ENCODE peak calls at places on chromosomes 13 and 19, in six cellular contexts. One of them, this sample, is unnamed.

GRCh38 chr13:36815069-36815468 is 4.0 kb upstream of the RFXAP start:
- DNase-seq in HT1080: no peak
- DNase-seq in stimulated activated CD8-positive, alpha-beta memory T cell treated with anti-CD3 and anti-CD28 coated beads, Interleukin-15, amount 100 ng/mL, for 4 hours: no peak
- DNase-seq in neural progenitor cell: no peak
- DNase-seq in brain microvascular endothelial cell: no peak
- DNase-seq in amniotic stem cell: no peak
- DNase-seq in this sample: no peak

GRCh38 chr13:23743269-23743668 is 145.9 kb downstream of the MIPEP start:
- DNase-seq in HT1080: no peak
- DNase-seq in stimulated activated CD8-positive, alpha-beta memory T cell treated with anti-CD3 and anti-CD28 coated beads, Interleukin-15, amount 100 ng/mL, for 4 hours: no peak
- DNase-seq in neural progenitor cell: no peak
- DNase-seq in brain microvascular endothelial cell: no peak
- DNase-seq in amniotic stem cell: no peak
- DNase-seq in this sample: no peak

GRCh38 chr13:99159331-99160061 is 41.2 kb upstream of the UBAC2 start:
- DNase-seq in HT1080: no peak
- DNase-seq in stimulated activated CD8-positive, alpha-beta memory T cell treated with anti-CD3 and anti-CD28 coated beads, Interleukin-15, amount 100 ng/mL, for 4 hours: no peak
- DNase-seq in neural progenitor cell: no peak
- DNase-seq in brain microvascular endothelial cell: no peak
- DNase-seq in amniotic stem cell: no peak
- DNase-seq in this sample: no peak

GRCh38 chr19:440391-441212 is 20.2 kb downstream of the SHC2 start:
- DNase-seq in HT1080: no peak
- DNase-seq in stimulated activated CD8-positive, alpha-beta memory T cell treated with anti-CD3 and anti-CD28 coated beads, Interleukin-15, amount 100 ng/mL, for 4 hours: no peak
- DNase-seq in neural progenitor cell: no peak
- DNase-seq in brain microvascular endothelial cell: no peak
- DNase-seq in amniotic stem cell: no peak
- DNase-seq in this sample: no peak

GRCh38 chr19:14333101-14333871 is 48.0 kb upstream of the ADGRE5 start:
- DNase-seq in HT1080: no peak
- DNase-seq in stimulated activated CD8-positive, alpha-beta memory T cell treated with anti-CD3 and anti-CD28 coated beads, Interleukin-15, amount 100 ng/mL, for 4 hours: no peak
- DNase-seq in neural progenitor cell: peak
- DNase-seq in brain microvascular endothelial cell: no peak
- DNase-seq in amniotic stem cell: no peak
- DNase-seq in this sample: no peak

GRCh38 chr13:51637852-51638496 is 53.7 kb downstream of the WDFY2 start:
- DNase-seq in HT1080: peak
- DNase-seq in stimulated activated CD8-positive, alpha-beta memory T cell treated with anti-CD3 and anti-CD28 coated beads, Interleukin-15, amount 100 ng/mL, for 4 hours: no peak
- DNase-seq in neural progenitor cell: peak
- DNase-seq in brain microvascular endothelial cell: no peak
- DNase-seq in amniotic stem cell: no peak
- DNase-seq in this sample: no peak

GRCh38 chr19:35167251-35168119 is 12.9 kb downstream of the FXYD5 start:
- DNase-seq in HT1080: no peak
- DNase-seq in stimulated activated CD8-positive, alpha-beta memory T cell treated with anti-CD3 and anti-CD28 coated beads, Interleukin-15, amount 100 ng/mL, for 4 hours: no peak
- DNase-seq in neural progenitor cell: no peak
- DNase-seq in brain microvascular endothelial cell: no peak
- DNase-seq in amniotic stem cell: no peak
- DNase-seq in this sample: no peak

GRCh38 chr13:29923554-29924481 is 73.4 kb upstream of the UBL3 start:
- DNase-seq in HT1080: peak
- DNase-seq in stimulated activated CD8-positive, alpha-beta memory T cell treated with anti-CD3 and anti-CD28 coated beads, Interleukin-15, amount 100 ng/mL, for 4 hours: peak
- DNase-seq in neural progenitor cell: peak
- DNase-seq in brain microvascular endothelial cell: peak
- DNase-seq in amniotic stem cell: peak
- DNase-seq in this sample: peak

GRCh38 chr19:53879145-53880037 is 2.6 kb upstream of the PRKCG start:
- DNase-seq in HT1080: peak
- DNase-seq in stimulated activated CD8-positive, alpha-beta memory T cell treated with anti-CD3 and anti-CD28 coated beads, Interleukin-15, amount 100 ng/mL, for 4 hours: peak
- DNase-seq in neural progenitor cell: peak
- DNase-seq in brain microvascular endothelial cell: peak
- DNase-seq in amniotic stem cell: peak
- DNase-seq in this sample: peak

GRCh38 chr13:56134524-56134923 is 1006.2 kb upstream of the PRR20A start:
- DNase-seq in HT1080: no peak
- DNase-seq in stimulated activated CD8-positive, alpha-beta memory T cell treated with anti-CD3 and anti-CD28 coated beads, Interleukin-15, amount 100 ng/mL, for 4 hours: no peak
- DNase-seq in neural progenitor cell: no peak
- DNase-seq in brain microvascular endothelial cell: no peak
- DNase-seq in amniotic stem cell: no peak
- DNase-seq in this sample: no peak

GRCh38 chr13:44271915-44272341 is 101.7 kb upstream of the SERP2 start:
- DNase-seq in HT1080: no peak
- DNase-seq in stimulated activated CD8-positive, alpha-beta memory T cell treated with anti-CD3 and anti-CD28 coated beads, Interleukin-15, amount 100 ng/mL, for 4 hours: no peak
- DNase-seq in neural progenitor cell: no peak
- DNase-seq in brain microvascular endothelial cell: no peak
- DNase-seq in amniotic stem cell: no peak
- DNase-seq in this sample: no peak

GRCh38 chr13:89057862-89058261 is 1386.7 kb downstream of the SLITRK5 start:
- DNase-seq in HT1080: no peak
- DNase-seq in stimulated activated CD8-positive, alpha-beta memory T cell treated with anti-CD3 and anti-CD28 coated beads, Interleukin-15, amount 100 ng/mL, for 4 hours: no peak
- DNase-seq in neural progenitor cell: no peak
- DNase-seq in brain microvascular endothelial cell: no peak
- DNase-seq in amniotic stem cell: no peak
- DNase-seq in this sample: no peak

GRCh38 chr19:35712910-35713845 is 4.6 kb upstream of the KMT2B start:
- DNase-seq in HT1080: no peak
- DNase-seq in stimulated activated CD8-positive, alpha-beta memory T cell treated with anti-CD3 and anti-CD28 coated beads, Interleukin-15, amount 100 ng/mL, for 4 hours: peak
- DNase-seq in neural progenitor cell: no peak
- DNase-seq in brain microvascular endothelial cell: no peak
- DNase-seq in amniotic stem cell: no peak
- DNase-seq in this sample: no peak

GRCh38 chr13:24692541-24692940 is 12.3 kb downstream of the ATP12A start:
- DNase-seq in HT1080: peak
- DNase-seq in stimulated activated CD8-positive, alpha-beta memory T cell treated with anti-CD3 and anti-CD28 coated beads, Interleukin-15, amount 100 ng/mL, for 4 hours: no peak
- DNase-seq in neural progenitor cell: no peak
- DNase-seq in brain microvascular endothelial cell: peak
- DNase-seq in amniotic stem cell: no peak
- DNase-seq in this sample: no peak

GRCh38 chr19:38061294-38061693 is 154.3 kb downstream of the SIPA1L3 start:
- DNase-seq in HT1080: peak
- DNase-seq in stimulated activated CD8-positive, alpha-beta memory T cell treated with anti-CD3 and anti-CD28 coated beads, Interleukin-15, amount 100 ng/mL, for 4 hours: no peak
- DNase-seq in neural progenitor cell: no peak
- DNase-seq in brain microvascular endothelial cell: peak
- DNase-seq in amniotic stem cell: peak
- DNase-seq in this sample: no peak

GRCh38 chr13:71320452-71320851 is 546.6 kb downstream of the DACH1 start:
- DNase-seq in HT1080: peak
- DNase-seq in stimulated activated CD8-positive, alpha-beta memory T cell treated with anti-CD3 and anti-CD28 coated beads, Interleukin-15, amount 100 ng/mL, for 4 hours: no peak
- DNase-seq in neural progenitor cell: peak
- DNase-seq in brain microvascular endothelial cell: peak
- DNase-seq in amniotic stem cell: no peak
- DNase-seq in this sample: peak

GRCh38 chr19:1847684-1848398 is 442 bp downstream of the REXO1 start:
- DNase-seq in HT1080: peak
- DNase-seq in stimulated activated CD8-positive, alpha-beta memory T cell treated with anti-CD3 and anti-CD28 coated beads, Interleukin-15, amount 100 ng/mL, for 4 hours: no peak
- DNase-seq in neural progenitor cell: peak
- DNase-seq in brain microvascular endothelial cell: peak
- DNase-seq in amniotic stem cell: no peak
- DNase-seq in this sample: no peak

GRCh38 chr13:106161186-106161585 is 374.3 kb downstream of the EFNB2 start:
- DNase-seq in HT1080: no peak
- DNase-seq in stimulated activated CD8-positive, alpha-beta memory T cell treated with anti-CD3 and anti-CD28 coated beads, Interleukin-15, amount 100 ng/mL, for 4 hours: no peak
- DNase-seq in neural progenitor cell: no peak
- DNase-seq in brain microvascular endothelial cell: no peak
- DNase-seq in amniotic stem cell: no peak
- DNase-seq in this sample: no peak

GRCh38 chr19:35013820-35014754 is 14.0 kb downstream of the GRAMD1A start:
- DNase-seq in HT1080: no peak
- DNase-seq in stimulated activated CD8-positive, alpha-beta memory T cell treated with anti-CD3 and anti-CD28 coated beads, Interleukin-15, amount 100 ng/mL, for 4 hours: peak
- DNase-seq in neural progenitor cell: no peak
- DNase-seq in brain microvascular endothelial cell: no peak
- DNase-seq in amniotic stem cell: no peak
- DNase-seq in this sample: no peak

GRCh38 chr19:48401277-48401676 is 7.8 kb downstream of the GRIN2D start:
- DNase-seq in HT1080: no peak
- DNase-seq in stimulated activated CD8-positive, alpha-beta memory T cell treated with anti-CD3 and anti-CD28 coated beads, Interleukin-15, amount 100 ng/mL, for 4 hours: no peak
- DNase-seq in neural progenitor cell: no peak
- DNase-seq in brain microvascular endothelial cell: no peak
- DNase-seq in amniotic stem cell: no peak
- DNase-seq in this sample: no peak

GRCh38 chr13:105908581-105908980 is 626.9 kb downstream of the EFNB2 start:
- DNase-seq in HT1080: peak
- DNase-seq in stimulated activated CD8-positive, alpha-beta memory T cell treated with anti-CD3 and anti-CD28 coated beads, Interleukin-15, amount 100 ng/mL, for 4 hours: no peak
- DNase-seq in neural progenitor cell: no peak
- DNase-seq in brain microvascular endothelial cell: peak
- DNase-seq in amniotic stem cell: no peak
- DNase-seq in this sample: no peak

GRCh38 chr13:48231080-48231479 is 1.9 kb upstream of the ITM2B start:
- DNase-seq in HT1080: no peak
- DNase-seq in stimulated activated CD8-positive, alpha-beta memory T cell treated with anti-CD3 and anti-CD28 coated beads, Interleukin-15, amount 100 ng/mL, for 4 hours: no peak
- DNase-seq in neural progenitor cell: no peak
- DNase-seq in brain microvascular endothelial cell: no peak
- DNase-seq in amniotic stem cell: no peak
- DNase-seq in this sample: no peak

GRCh38 chr13:34294483-34295129 is 476.7 kb downstream of the RFC3 start:
- DNase-seq in HT1080: no peak
- DNase-seq in stimulated activated CD8-positive, alpha-beta memory T cell treated with anti-CD3 and anti-CD28 coated beads, Interleukin-15, amount 100 ng/mL, for 4 hours: no peak
- DNase-seq in neural progenitor cell: peak
- DNase-seq in brain microvascular endothelial cell: no peak
- DNase-seq in amniotic stem cell: no peak
- DNase-seq in this sample: peak

GRCh38 chr19:50432658-50433057 is at the start of gene MYBPC2:
- DNase-seq in HT1080: no peak
- DNase-seq in stimulated activated CD8-positive, alpha-beta memory T cell treated with anti-CD3 and anti-CD28 coated beads, Interleukin-15, amount 100 ng/mL, for 4 hours: no peak
- DNase-seq in neural progenitor cell: peak
- DNase-seq in brain microvascular endothelial cell: no peak
- DNase-seq in amniotic stem cell: no peak
- DNase-seq in this sample: peak

GRCh38 chr19:19860756-19861390 is 4.8 kb upstream of the ZNF253 start:
- DNase-seq in HT1080: no peak
- DNase-seq in stimulated activated CD8-positive, alpha-beta memory T cell treated with anti-CD3 and anti-CD28 coated beads, Interleukin-15, amount 100 ng/mL, for 4 hours: peak
- DNase-seq in neural progenitor cell: peak
- DNase-seq in brain microvascular endothelial cell: no peak
- DNase-seq in amniotic stem cell: no peak
- DNase-seq in this sample: no peak

GRCh38 chr19:53809518-53810186 is 14.5 kb downstream of the NLRP12 start:
- DNase-seq in HT1080: no peak
- DNase-seq in stimulated activated CD8-positive, alpha-beta memory T cell treated with anti-CD3 and anti-CD28 coated beads, Interleukin-15, amount 100 ng/mL, for 4 hours: no peak
- DNase-seq in neural progenitor cell: peak
- DNase-seq in brain microvascular endothelial cell: no peak
- DNase-seq in amniotic stem cell: no peak
- DNase-seq in this sample: no peak

GRCh38 chr13:48975926-48976676 is 389 bp downstream of the FNDC3A start:
- DNase-seq in HT1080: peak
- DNase-seq in stimulated activated CD8-positive, alpha-beta memory T cell treated with anti-CD3 and anti-CD28 coated beads, Interleukin-15, amount 100 ng/mL, for 4 hours: peak
- DNase-seq in neural progenitor cell: peak
- DNase-seq in brain microvascular endothelial cell: peak
- DNase-seq in amniotic stem cell: peak
- DNase-seq in this sample: peak

GRCh38 chr19:6023085-6023682 is 45.2 kb upstream of the RANBP3 start:
- DNase-seq in HT1080: peak
- DNase-seq in stimulated activated CD8-positive, alpha-beta memory T cell treated with anti-CD3 and anti-CD28 coated beads, Interleukin-15, amount 100 ng/mL, for 4 hours: no peak
- DNase-seq in neural progenitor cell: no peak
- DNase-seq in brain microvascular endothelial cell: peak
- DNase-seq in amniotic stem cell: peak
- DNase-seq in this sample: no peak